ENCODE peak calls at places on chromosomes 1 and 21, in ten cellular contexts. One of them, this sample, is unnamed.

GRCh38 chr1:99146129-99146848 is 118.0 kb upstream of the PLPPR4 start:
- DNase-seq in left ventricle myocardium inferior: no peak
- DNase-seq in neural progenitor cell: no peak
- DNase-seq in colonic mucosa: no peak
- DNase-seq in aorta: no peak
- DNase-seq in foreskin keratinocyte: no peak
- DNase-seq in caudate nucleus: no peak
- DNase-seq in dorsolateral prefrontal cortex: no peak
- DNase-seq in fibroblast of lung: no peak
- DNase-seq in Peyer's patch: no peak
- DNase-seq in this sample: no peak

GRCh38 chr1:201582261-201582951 is 43.5 kb downstream of the NAV1 start:
- DNase-seq in foreskin keratinocyte: no peak
- DNase-seq in colonic mucosa: no peak
- DNase-seq in fibroblast of lung: peak
- DNase-seq in aorta: no peak
- DNase-seq in dorsolateral prefrontal cortex: peak
- DNase-seq in left ventricle myocardium inferior: no peak
- DNase-seq in caudate nucleus: no peak
- DNase-seq in neural progenitor cell: no peak
- DNase-seq in Peyer's patch: no peak
- DNase-seq in this sample: no peak

GRCh38 chr1:229717774-229718173 is 91.7 kb downstream of the URB2 start:
- DNase-seq in left ventricle myocardium inferior: no peak
- DNase-seq in neural progenitor cell: no peak
- DNase-seq in colonic mucosa: no peak
- DNase-seq in dorsolateral prefrontal cortex: no peak
- DNase-seq in fibroblast of lung: no peak
- DNase-seq in aorta: no peak
- DNase-seq in Peyer's patch: no peak
- DNase-seq in caudate nucleus: no peak
- DNase-seq in foreskin keratinocyte: no peak
- DNase-seq in this sample: no peak

GRCh38 chr1:215567491-215568286 is 585 bp downstream of the KCTD3 start:
- DNase-seq in aorta: peak
- DNase-seq in colonic mucosa: peak
- DNase-seq in Peyer's patch: no peak
- DNase-seq in left ventricle myocardium inferior: peak
- DNase-seq in caudate nucleus: no peak
- DNase-seq in neural progenitor cell: peak
- DNase-seq in foreskin keratinocyte: peak
- DNase-seq in dorsolateral prefrontal cortex: peak
- DNase-seq in fibroblast of lung: peak
- DNase-seq in this sample: peak

GRCh38 chr1:223748773-223749733 is 36.7 kb downstream of the CAPN2 start:
- DNase-seq in caudate nucleus: no peak
- DNase-seq in neural progenitor cell: peak
- DNase-seq in fibroblast of lung: peak
- DNase-seq in aorta: peak
- DNase-seq in foreskin keratinocyte: peak
- DNase-seq in left ventricle myocardium inferior: peak
- DNase-seq in Peyer's patch: peak
- DNase-seq in colonic mucosa: peak
- DNase-seq in dorsolateral prefrontal cortex: no peak
- DNase-seq in this sample: peak

GRCh38 chr1:33710989-33711388 is 152.9 kb upstream of the HMGB4 start:
- DNase-seq in left ventricle myocardium inferior: no peak
- DNase-seq in aorta: no peak
- DNase-seq in fibroblast of lung: peak
- DNase-seq in dorsolateral prefrontal cortex: no peak
- DNase-seq in colonic mucosa: no peak
- DNase-seq in Peyer's patch: no peak
- DNase-seq in caudate nucleus: no peak
- DNase-seq in neural progenitor cell: no peak
- DNase-seq in foreskin keratinocyte: no peak
- DNase-seq in this sample: no peak

GRCh38 chr1:235052067-235053008 is 76.3 kb downstream of the TOMM20 start:
- DNase-seq in caudate nucleus: no peak
- DNase-seq in aorta: no peak
- DNase-seq in neural progenitor cell: no peak
- DNase-seq in foreskin keratinocyte: no peak
- DNase-seq in Peyer's patch: no peak
- DNase-seq in dorsolateral prefrontal cortex: no peak
- DNase-seq in fibroblast of lung: no peak
- DNase-seq in colonic mucosa: no peak
- DNase-seq in left ventricle myocardium inferior: no peak
- DNase-seq in this sample: no peak

GRCh38 chr21:31505975-31506374 is 153.5 kb upstream of the SOD1 start:
- DNase-seq in aorta: no peak
- DNase-seq in Peyer's patch: no peak
- DNase-seq in fibroblast of lung: no peak
- DNase-seq in caudate nucleus: no peak
- DNase-seq in dorsolateral prefrontal cortex: no peak
- DNase-seq in foreskin keratinocyte: no peak
- DNase-seq in left ventricle myocardium inferior: no peak
- DNase-seq in neural progenitor cell: no peak
- DNase-seq in colonic mucosa: no peak
- DNase-seq in this sample: no peak

GRCh38 chr1:23376890-23377811 is 7.5 kb upstream of the ZNF436 start:
- DNase-seq in fibroblast of lung: peak
- DNase-seq in Peyer's patch: no peak
- DNase-seq in colonic mucosa: no peak
- DNase-seq in aorta: no peak
- DNase-seq in foreskin keratinocyte: peak
- DNase-seq in dorsolateral prefrontal cortex: no peak
- DNase-seq in left ventricle myocardium inferior: peak
- DNase-seq in neural progenitor cell: peak
- DNase-seq in caudate nucleus: no peak
- DNase-seq in this sample: no peak
- H3K27ac ChIP-seq in fibroblast of lung: peak
- H3K27ac ChIP-seq in Peyer's patch: peak
- H3K27ac ChIP-seq in colonic mucosa: peak
- H3K27ac ChIP-seq in aorta: no peak
- H3K27ac ChIP-seq in foreskin keratinocyte: peak
- H3K27ac ChIP-seq in dorsolateral prefrontal cortex: no peak
- H3K27ac ChIP-seq in left ventricle myocardium inferior: peak
- H3K27ac ChIP-seq in neural progenitor cell: no peak
- H3K27ac ChIP-seq in caudate nucleus: no peak
- H3K27ac ChIP-seq in this sample: peak

GRCh38 chr1:101262060-101262459 is 25.2 kb downstream of the S1PR1 start:
- DNase-seq in dorsolateral prefrontal cortex: no peak
- DNase-seq in colonic mucosa: no peak
- DNase-seq in neural progenitor cell: no peak
- DNase-seq in foreskin keratinocyte: no peak
- DNase-seq in left ventricle myocardium inferior: no peak
- DNase-seq in aorta: no peak
- DNase-seq in caudate nucleus: no peak
- DNase-seq in Peyer's patch: no peak
- DNase-seq in fibroblast of lung: no peak
- DNase-seq in this sample: no peak

GRCh38 chr1:101257500-101258325 is 20.9 kb downstream of the S1PR1 start:
- DNase-seq in left ventricle myocardium inferior: no peak
- DNase-seq in aorta: no peak
- DNase-seq in colonic mucosa: peak
- DNase-seq in dorsolateral prefrontal cortex: no peak
- DNase-seq in fibroblast of lung: no peak
- DNase-seq in Peyer's patch: peak
- DNase-seq in caudate nucleus: no peak
- DNase-seq in foreskin keratinocyte: no peak
- DNase-seq in neural progenitor cell: no peak
- DNase-seq in this sample: no peak

GRCh38 chr1:101260531-101260930 is 23.7 kb downstream of the S1PR1 start:
- DNase-seq in foreskin keratinocyte: peak
- DNase-seq in dorsolateral prefrontal cortex: no peak
- DNase-seq in caudate nucleus: no peak
- DNase-seq in neural progenitor cell: no peak
- DNase-seq in left ventricle myocardium inferior: no peak
- DNase-seq in colonic mucosa: no peak
- DNase-seq in fibroblast of lung: peak
- DNase-seq in Peyer's patch: no peak
- DNase-seq in aorta: no peak
- DNase-seq in this sample: no peak

GRCh38 chr1:101261629-101262028 is 24.8 kb downstream of the S1PR1 start:
- DNase-seq in left ventricle myocardium inferior: no peak
- DNase-seq in foreskin keratinocyte: no peak
- DNase-seq in fibroblast of lung: peak
- DNase-seq in colonic mucosa: no peak
- DNase-seq in neural progenitor cell: no peak
- DNase-seq in caudate nucleus: no peak
- DNase-seq in dorsolateral prefrontal cortex: no peak
- DNase-seq in aorta: no peak
- DNase-seq in Peyer's patch: no peak
- DNase-seq in this sample: no peak

DNA sequence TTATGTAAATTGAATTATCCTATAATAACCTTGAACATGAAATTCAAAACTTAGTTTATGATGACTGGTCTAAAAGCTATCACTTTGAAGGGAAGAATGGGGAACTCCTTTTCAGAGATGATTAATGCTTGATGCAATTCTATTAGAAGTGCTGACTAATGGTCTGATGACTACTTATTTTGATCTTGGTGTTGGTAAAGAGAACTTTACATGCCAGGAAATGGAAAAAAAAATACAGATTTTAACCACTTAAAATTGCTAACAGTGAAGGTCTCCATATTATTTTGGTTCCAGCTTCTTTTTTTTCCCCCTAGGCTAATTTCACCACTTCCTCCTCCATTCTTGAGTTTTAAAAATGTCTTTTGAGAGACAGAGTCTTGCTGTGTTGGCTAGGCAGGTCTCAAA is 22.9 kb downstream of the S1PR1 start:
- DNase-seq in dorsolateral prefrontal cortex: no peak
- DNase-seq in colonic mucosa: no peak
- DNase-seq in caudate nucleus: no peak
- DNase-seq in left ventricle myocardium inferior: no peak
- DNase-seq in fibroblast of lung: peak
- DNase-seq in Peyer's patch: no peak
- DNase-seq in neural progenitor cell: no peak
- DNase-seq in foreskin keratinocyte: peak
- DNase-seq in aorta: no peak
- DNase-seq in this sample: no peak
- H3K27ac ChIP-seq in dorsolateral prefrontal cortex: no peak
- H3K27ac ChIP-seq in colonic mucosa: no peak
- H3K27ac ChIP-seq in caudate nucleus: no peak
- H3K27ac ChIP-seq in left ventricle myocardium inferior: no peak
- H3K27ac ChIP-seq in fibroblast of lung: no peak
- H3K27ac ChIP-seq in Peyer's patch: no peak
- H3K27ac ChIP-seq in neural progenitor cell: no peak
- H3K27ac ChIP-seq in foreskin keratinocyte: peak
- H3K27ac ChIP-seq in aorta: no peak
- H3K27ac ChIP-seq in this sample: no peak

DNA sequence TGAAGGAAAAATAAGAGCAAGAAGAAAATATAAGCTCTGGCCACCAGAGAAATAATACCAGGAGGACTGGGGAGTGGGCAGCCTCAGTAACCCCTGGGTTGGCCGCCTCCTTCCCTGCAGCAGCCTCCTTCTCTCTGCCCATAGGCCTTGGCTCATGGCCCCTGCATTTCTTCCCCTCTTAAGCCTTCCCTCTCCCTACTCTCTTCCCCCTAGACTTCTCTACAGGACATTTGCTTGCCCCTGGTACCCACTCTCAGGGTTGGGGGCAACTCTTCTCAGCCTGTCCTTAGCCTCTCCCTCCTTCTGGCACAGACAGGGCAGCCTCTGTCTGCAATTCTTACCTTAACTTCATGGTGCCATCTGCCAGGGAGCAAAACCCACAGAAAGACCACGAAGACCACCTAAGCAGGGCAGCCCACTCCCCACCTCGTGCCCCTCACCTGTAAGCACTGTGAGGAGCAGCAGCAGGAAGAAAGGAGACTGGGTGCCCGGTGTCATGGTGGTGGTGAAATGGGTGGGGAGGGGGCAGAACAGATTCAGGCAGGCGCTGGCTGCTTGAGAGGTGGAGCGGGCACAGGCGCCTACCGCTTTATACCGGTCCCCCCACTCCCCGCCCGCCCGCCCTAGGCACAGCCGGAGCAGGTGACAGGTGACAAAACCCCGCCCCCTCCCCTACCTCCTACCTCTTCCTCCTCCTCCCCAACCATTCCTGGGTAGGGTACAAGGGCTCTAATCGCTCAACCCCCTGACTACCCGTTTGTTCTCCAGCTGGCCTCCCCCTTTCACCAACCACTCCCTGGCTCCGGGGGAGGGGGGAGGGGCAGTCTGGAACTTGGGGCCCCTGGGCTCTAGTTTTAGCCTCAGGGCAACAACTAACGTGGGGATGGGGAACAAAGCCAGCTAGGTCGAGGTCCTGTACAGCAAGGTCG is 15.1 kb downstream of the THBS3 start:
- DNase-seq in Peyer's patch: peak
- DNase-seq in fibroblast of lung: no peak
- DNase-seq in caudate nucleus: no peak
- DNase-seq in neural progenitor cell: peak
- DNase-seq in colonic mucosa: peak
- DNase-seq in left ventricle myocardium inferior: no peak
- DNase-seq in dorsolateral prefrontal cortex: no peak
- DNase-seq in foreskin keratinocyte: no peak
- DNase-seq in aorta: no peak
- DNase-seq in this sample: no peak
- H3K27ac ChIP-seq in Peyer's patch: peak
- H3K27ac ChIP-seq in fibroblast of lung: peak
- H3K27ac ChIP-seq in caudate nucleus: peak
- H3K27ac ChIP-seq in neural progenitor cell: no peak
- H3K27ac ChIP-seq in colonic mucosa: peak
- H3K27ac ChIP-seq in left ventricle myocardium inferior: peak
- H3K27ac ChIP-seq in dorsolateral prefrontal cortex: no peak
- H3K27ac ChIP-seq in foreskin keratinocyte: peak
- H3K27ac ChIP-seq in aorta: no peak
- H3K27ac ChIP-seq in this sample: peak

GRCh38 chr21:35203093-35204021 is 154.3 kb upstream of the RUNX1 start:
- DNase-seq in dorsolateral prefrontal cortex: no peak
- DNase-seq in neural progenitor cell: no peak
- DNase-seq in left ventricle myocardium inferior: no peak
- DNase-seq in caudate nucleus: no peak
- DNase-seq in fibroblast of lung: peak
- DNase-seq in foreskin keratinocyte: no peak
- DNase-seq in Peyer's patch: no peak
- DNase-seq in aorta: no peak
- DNase-seq in colonic mucosa: no peak
- DNase-seq in this sample: peak

GRCh38 chr21:35204125-35204524 is 155.0 kb upstream of the RUNX1 start:
- DNase-seq in fibroblast of lung: peak
- DNase-seq in aorta: no peak
- DNase-seq in dorsolateral prefrontal cortex: no peak
- DNase-seq in neural progenitor cell: no peak
- DNase-seq in colonic mucosa: no peak
- DNase-seq in caudate nucleus: no peak
- DNase-seq in foreskin keratinocyte: no peak
- DNase-seq in left ventricle myocardium inferior: no peak
- DNase-seq in Peyer's patch: no peak
- DNase-seq in this sample: no peak

GRCh38 chr21:35206141-35207125 is 157.3 kb upstream of the RUNX1 start:
- DNase-seq in fibroblast of lung: peak
- DNase-seq in left ventricle myocardium inferior: no peak
- DNase-seq in colonic mucosa: no peak
- DNase-seq in aorta: no peak
- DNase-seq in Peyer's patch: no peak
- DNase-seq in dorsolateral prefrontal cortex: no peak
- DNase-seq in foreskin keratinocyte: peak
- DNase-seq in neural progenitor cell: no peak
- DNase-seq in caudate nucleus: no peak
- DNase-seq in this sample: no peak

GRCh38 chr21:35207322-35207721 is 158.2 kb upstream of the RUNX1 start:
- DNase-seq in Peyer's patch: no peak
- DNase-seq in fibroblast of lung: no peak
- DNase-seq in colonic mucosa: no peak
- DNase-seq in neural progenitor cell: no peak
- DNase-seq in aorta: no peak
- DNase-seq in foreskin keratinocyte: no peak
- DNase-seq in dorsolateral prefrontal cortex: no peak
- DNase-seq in left ventricle myocardium inferior: no peak
- DNase-seq in caudate nucleus: no peak
- DNase-seq in this sample: no peak

GRCh38 chr21:35204850-35205564 is 155.9 kb upstream of the RUNX1 start:
- DNase-seq in dorsolateral prefrontal cortex: no peak
- DNase-seq in left ventricle myocardium inferior: peak
- DNase-seq in caudate nucleus: no peak
- DNase-seq in aorta: peak
- DNase-seq in Peyer's patch: peak
- DNase-seq in foreskin keratinocyte: no peak
- DNase-seq in fibroblast of lung: peak
- DNase-seq in colonic mucosa: peak
- DNase-seq in neural progenitor cell: no peak
- DNase-seq in this sample: no peak
- H3K27ac ChIP-seq in dorsolateral prefrontal cortex: no peak
- H3K27ac ChIP-seq in left ventricle myocardium inferior: peak
- H3K27ac ChIP-seq in caudate nucleus: peak
- H3K27ac ChIP-seq in aorta: no peak
- H3K27ac ChIP-seq in Peyer's patch: peak
- H3K27ac ChIP-seq in foreskin keratinocyte: no peak
- H3K27ac ChIP-seq in fibroblast of lung: peak
- H3K27ac ChIP-seq in colonic mucosa: peak
- H3K27ac ChIP-seq in neural progenitor cell: no peak
- H3K27ac ChIP-seq in this sample: peak